ENCODE peak calls at places on chromosomes 13 and 19, in five cellular contexts. I, Q, R, N and D are unnamed samples.

GRCh38 chr13:29524176-29524575 is 71.3 kb downstream of the SLC7A1 start:
- DNase-seq in I (no peak), Q (no peak), N (no peak), R (no peak), D (no peak)

GRCh38 chr19:35775298-35776101 is at the start of gene ARHGAP33:
- DNase-seq in Q (peak; percentile 100), I (peak; percentile 94), R (peak; percentile 96), N (peak; percentile 95), D (peak; percentile 99)

GRCh38 chr19:46132508-46133100 is 8.1 kb upstream of the IGFL3 start:
- DNase-seq in I (no peak), R (no peak), N (no peak), Q (no peak), D (no peak)

GRCh38 chr13:27065582-27065981 is 106.0 kb downstream of the USP12 start:
- DNase-seq in R (no peak), N (no peak), I (no peak), Q (no peak), D (no peak)

GRCh38 chr19:6930190-6930589 is 42.8 kb downstream of the ADGRE1 start:
- DNase-seq in I (no peak), R (no peak), Q (no peak), N (no peak), D (no peak)

GRCh38 chr19:45505996-45506245 is 1.4 kb upstream of the VASP start:
- DNase-seq in Q (no peak), N (no peak), I (no peak), R (no peak), D (no peak)

GRCh38 chr13:30338331-30338851 is 31.0 kb upstream of the KATNAL1 start:
- DNase-seq in N (no peak), Q (no peak), I (no peak), R (no peak), D (no peak)

GRCh38 chr13:44219808-44220544 is 153.6 kb upstream of the SERP2 start:
- DNase-seq in Q (no peak), I (no peak), N (no peak), R (no peak), D (no peak)

GRCh38 chr19:1513492-1514294 is 874 bp upstream of the ADAMTSL5 start:
- DNase-seq in N (no peak), R (no peak), Q (peak; percentile 23), I (no peak), D (no peak)

GRCh38 chr13:33690321-33690720 is 127.6 kb upstream of the RFC3 start:
- DNase-seq in Q (no peak), I (no peak), N (no peak), R (no peak), D (no peak)

GRCh38 chr13:19864018-19864338 is 529 bp upstream of the ZMYM5 start:
- DNase-seq in Q (no peak), N (peak; percentile 55), R (no peak), I (peak; percentile 62), D (peak; percentile 67)

GRCh38 chr13:58085819-58086218 is 454.3 kb downstream of the PCDH17 start:
- DNase-seq in R (no peak), I (no peak), Q (no peak), N (no peak), D (no peak)

GRCh38 chr19:43430142-43430710 is 15.5 kb downstream of the TEX101 start:
- DNase-seq in Q (no peak), I (no peak), N (no peak), R (no peak), D (no peak)